ENCODE peak calls at places on chromosomes 4 and X, in seven cellular contexts. Z is brain microvascular endothelial cell, X is mucosa of descending colon, D is cardiac fibroblast, C is cardiac muscle cell, G is nephron progenitor cell, W is progenitor cell of endocrine pancreas. M is an unnamed sample.

GRCh38 chrX:39888730-39889129 is 209.0 kb downstream of the BCOR start:
- DNase-seq in Z (no peak), X (no peak), D (no peak), C (no peak), G (no peak), W (no peak), M (no peak)

GRCh38 chrX:22095306-22095705 is 63.2 kb downstream of the PHEX start:
- DNase-seq in Z (no peak), X (no peak), D (peak; percentile 61), C (peak; percentile 19), G (peak; percentile 4), W (no peak), M (no peak)

GRCh38 chr4:7473096-7473495 is 38.4 kb upstream of the PSAPL1 start:
- DNase-seq in Z (no peak), X (no peak), D (no peak), C (no peak), G (no peak), W (no peak), M (no peak)

GRCh38 chr4:108544504-108544903 is 75.9 kb upstream of the RPL34 start:
- DNase-seq in Z (no peak), X (no peak), D (peak; percentile 6), C (no peak), G (no peak), W (no peak), M (no peak)

GRCh38 chr4:89193828-89194227 is 82.5 kb downstream of the TIGD2 start:
- DNase-seq in Z (no peak), X (no peak), D (no peak), C (no peak), G (no peak), W (no peak), M (no peak)

GRCh38 chr4:24683116-24683515 is 98.8 kb upstream of the DHX15 start:
- DNase-seq in Z (no peak), X (no peak), D (no peak), C (no peak), G (no peak), W (no peak), M (no peak)

GRCh38 chrX:31252133-31252532 is 180.3 kb upstream of the FTHL17 start:
- DNase-seq in Z (no peak), X (no peak), D (no peak), C (no peak), G (no peak), W (no peak), M (no peak)

GRCh38 chrX:24243692-24244091 is 70.2 kb downstream of the SUPT20HL2 start:
- DNase-seq in Z (no peak), X (no peak), D (peak; percentile 51), C (no peak), G (no peak), W (no peak), M (peak; percentile 67)

GRCh38 chr4:139950568-139950967 is 203.4 kb downstream of the MAML3 start:
- DNase-seq in Z (peak; percentile 79), X (no peak), D (peak; percentile 56), C (no peak), G (no peak), W (no peak), M (no peak)

DNA sequence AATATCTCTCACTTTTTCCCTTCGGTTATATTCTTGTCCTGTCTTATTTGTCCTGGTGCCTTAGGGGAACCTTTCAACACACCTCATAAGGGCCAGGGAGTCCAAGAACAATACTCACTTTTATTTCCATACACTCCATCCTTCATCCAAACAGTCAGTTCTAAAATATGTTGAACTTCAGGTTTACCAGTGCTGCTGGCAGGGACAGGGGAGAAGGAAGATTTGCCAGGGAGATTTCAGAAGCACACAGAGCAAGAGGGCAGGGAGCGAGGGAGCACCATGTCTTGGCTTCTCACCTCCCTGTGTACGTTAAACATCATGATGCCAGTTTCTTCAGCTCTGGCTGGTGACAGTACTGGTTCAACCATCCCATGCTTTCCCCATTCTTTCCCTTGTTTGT is 631.1 kb upstream of the FAT1 start:
- DNase-seq in Z (no peak), X (no peak), D (no peak), C (no peak), G (no peak), W (no peak), M (no peak)
- TF ChIP-seq CTCF in Z (no peak), X (no peak), D (no peak), C (no peak), G (no peak), W (no peak), M (no peak)

DNA sequence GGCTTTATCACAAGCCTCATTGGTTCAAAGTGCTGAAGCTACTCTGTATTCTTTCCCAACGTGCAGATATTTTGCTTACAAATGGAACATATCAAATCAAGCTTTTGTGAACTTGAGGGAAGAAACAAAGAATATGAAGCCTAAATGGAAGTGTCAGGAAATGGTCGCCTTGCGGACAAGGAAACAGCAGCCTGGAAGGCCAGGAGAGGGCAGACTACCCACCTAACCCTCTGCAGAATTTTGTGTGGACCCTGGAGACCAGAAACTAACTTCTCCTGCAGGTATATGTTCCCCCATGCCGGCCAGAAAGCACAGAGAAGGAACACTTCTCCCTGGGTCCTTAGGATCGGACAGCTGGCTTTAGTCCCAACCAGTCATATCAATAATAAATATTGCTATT is 1425.8 kb downstream of the PCDH7 start:
- DNase-seq in Z (no peak), X (no peak), D (no peak), C (peak; percentile 5), G (no peak), W (no peak), M (no peak)
- TF ChIP-seq CTCF in Z (peak; percentile 4), X (no peak), D (no peak), C (no peak), G (no peak), W (peak; percentile 16), M (no peak)

DNA sequence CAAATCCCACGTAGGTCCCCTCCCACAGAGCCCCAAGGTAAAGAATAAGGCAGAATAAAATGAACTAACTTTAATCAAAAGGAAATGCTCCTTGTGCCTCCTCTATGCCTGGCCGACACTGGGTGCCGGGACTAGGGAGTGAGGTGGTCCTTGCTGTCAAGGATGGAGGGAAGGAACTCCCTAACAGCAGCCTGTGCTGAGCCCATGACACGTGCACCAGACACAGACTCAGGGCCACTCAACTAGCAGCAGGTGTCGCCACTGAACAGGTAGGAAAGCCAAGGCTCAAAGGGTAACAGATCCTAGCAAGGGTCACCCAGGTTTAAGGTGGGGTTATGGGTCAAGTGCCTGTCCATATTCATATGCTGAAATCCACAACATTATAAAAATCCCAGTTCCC is 29.2 kb downstream of the MSX1 start:
- DNase-seq in Z (no peak), X (no peak), D (no peak), C (no peak), G (no peak), W (no peak), M (no peak)
- TF ChIP-seq CTCF in Z (no peak), X (no peak), D (no peak), C (no peak), G (no peak), W (no peak), M (no peak)

GRCh38 chrX:17372052-17372451 is 2.9 kb upstream of the NHS start:
- DNase-seq in Z (no peak), X (no peak), D (no peak), C (no peak), G (no peak), W (no peak), M (no peak)
- TF ChIP-seq CTCF in Z (no peak), X (no peak), D (no peak), C (no peak), G (no peak), W (no peak), M (no peak)

GRCh38 chr4:76803522-76803921 is 94.4 kb downstream of the SOWAHB start:
- DNase-seq in Z (peak; percentile 96), X (no peak), D (peak; percentile 76), C (no peak), G (no peak), W (no peak), M (peak; percentile 69)

GRCh38 chr4:76800902-76801301 is 97.0 kb downstream of the SOWAHB start:
- DNase-seq in Z (no peak), X (no peak), D (no peak), C (no peak), G (no peak), W (no peak), M (no peak)

GRCh38 chr4:76799718-76800117 is 98.2 kb downstream of the SOWAHB start:
- DNase-seq in Z (no peak), X (no peak), D (no peak), C (no peak), G (no peak), W (no peak), M (no peak)

GRCh38 chr4:76802546-76803021 is 95.4 kb downstream of the SOWAHB start:
- DNase-seq in Z (peak; percentile 27), X (no peak), D (peak; percentile 31), C (no peak), G (no peak), W (no peak), M (no peak)

DNA sequence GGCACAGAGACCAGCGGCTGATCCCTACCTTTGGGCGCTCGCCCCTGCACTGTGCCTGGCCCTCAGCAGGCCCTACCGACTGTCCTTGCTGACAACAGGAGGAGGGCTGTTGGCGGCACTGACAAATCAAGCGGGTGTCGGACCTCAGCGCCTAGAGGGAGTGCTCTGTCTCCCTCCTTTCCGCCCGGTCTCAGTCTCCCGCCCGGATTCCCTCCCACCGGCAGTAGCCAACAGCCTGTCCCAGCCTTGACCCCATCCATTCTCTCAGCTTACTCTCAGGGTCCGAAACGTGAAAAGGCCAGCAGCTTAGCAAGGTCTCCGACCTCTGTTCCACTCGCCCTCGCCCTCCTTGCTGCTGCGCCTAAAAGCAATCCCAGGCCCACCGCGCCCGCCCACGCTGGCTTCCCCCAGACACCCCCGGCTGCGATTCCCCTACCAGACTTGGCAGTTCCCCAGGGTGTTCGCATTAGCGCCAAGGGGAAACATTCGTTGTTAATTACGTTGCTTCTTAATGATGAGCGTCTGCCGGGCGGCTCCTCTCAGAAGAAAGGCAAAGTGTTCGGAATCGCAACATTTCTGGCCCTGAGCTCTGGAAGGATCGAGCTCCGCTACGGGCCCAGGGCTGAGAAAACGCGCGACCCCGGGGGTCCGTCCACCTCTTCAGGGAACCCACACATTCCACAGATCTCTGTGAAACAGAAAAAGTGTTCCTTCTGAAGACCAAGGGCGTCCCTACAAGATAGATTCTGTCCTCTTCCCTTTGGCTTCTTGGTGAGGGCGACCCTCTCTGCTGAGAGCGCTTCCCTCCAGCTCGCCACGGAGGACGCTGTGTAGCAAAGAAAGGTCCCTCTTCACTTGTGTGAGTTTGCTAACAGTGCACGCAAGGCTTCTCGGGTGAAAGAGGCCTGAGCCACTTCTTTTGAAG is 96.1 kb downstream of the SOWAHB start:
- DNase-seq in Z (peak; percentile 22), X (no peak), D (no peak), C (peak; percentile 34), G (peak; percentile 62), W (no peak), M (no peak)
- TF ChIP-seq CTCF in Z (peak; percentile 36), X (no peak), D (no peak), C (peak; percentile 18), G (no peak), W (peak; percentile 13), M (peak; percentile 28)

DNA sequence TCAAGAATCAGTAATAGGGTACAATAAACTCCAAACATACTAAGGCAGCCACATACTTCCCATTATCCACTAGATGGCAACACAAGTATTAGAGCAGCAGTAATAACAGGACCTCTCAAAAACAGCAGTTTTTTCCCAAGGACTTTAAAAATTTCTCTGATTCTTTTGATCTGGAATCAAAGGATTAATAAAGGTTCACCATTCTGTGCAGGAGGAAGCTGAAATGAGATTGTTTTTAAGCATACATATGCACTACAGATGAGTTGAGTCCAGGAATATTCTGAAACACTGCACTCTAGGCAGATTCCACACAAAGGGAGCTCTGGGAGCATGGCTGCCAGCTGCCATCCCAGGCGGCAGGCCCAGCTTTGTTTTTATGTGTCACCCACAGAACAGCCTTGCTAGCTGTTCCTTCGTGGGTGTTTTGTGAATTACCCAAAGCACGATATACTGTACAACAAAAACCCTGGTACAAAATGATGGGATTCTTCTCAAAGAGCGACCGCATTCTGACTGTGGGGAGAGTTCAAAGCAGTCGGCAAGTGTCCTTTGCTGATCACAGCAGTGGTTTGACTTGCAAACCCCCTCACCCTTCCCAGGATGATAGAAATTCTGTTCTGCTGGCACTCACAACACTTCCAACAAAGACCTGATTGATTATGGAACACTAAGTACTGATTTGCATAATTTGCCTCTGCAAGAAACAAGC is 61.0 kb downstream of the STX18 start:
- DNase-seq in Z (no peak), X (no peak), D (peak; percentile 37), C (peak; percentile 13), G (no peak), W (no peak), M (no peak)
- TF ChIP-seq CTCF in Z (peak; percentile 43), X (no peak), D (peak; percentile 54), C (peak; percentile 57), G (peak; percentile 47), W (peak; percentile 52), M (peak; percentile 66)